ENCODE peak calls at places on chromosomes 16 and 17, in five cellular contexts. One of them, this sample, is unnamed.

GRCh38 chr16:65725156-65725845 is 603.4 kb upstream of the CDH11 start:
- DNase-seq in IMR-90: peak
- DNase-seq in trophoblast cell: no peak
- DNase-seq in H1: no peak
- DNase-seq in mesenchymal stem cell: no peak
- DNase-seq in this sample: no peak

GRCh38 chr17:17467720-17468119 is 9.1 kb upstream of the MED9 start:
- DNase-seq in mesenchymal stem cell: no peak
- DNase-seq in IMR-90: peak
- DNase-seq in trophoblast cell: no peak
- DNase-seq in H1: no peak
- DNase-seq in this sample: no peak

GRCh38 chr16:56849690-56850680 is 15.0 kb upstream of the SLC12A3 start:
- DNase-seq in trophoblast cell: no peak
- DNase-seq in H1: no peak
- DNase-seq in IMR-90: peak
- DNase-seq in mesenchymal stem cell: no peak
- DNase-seq in this sample: no peak

GRCh38 chr17:32520737-32521399 is 34.1 kb downstream of the CDK5R1 start:
- DNase-seq in mesenchymal stem cell: no peak
- DNase-seq in H1: no peak
- DNase-seq in IMR-90: no peak
- DNase-seq in trophoblast cell: no peak
- DNase-seq in this sample: no peak

GRCh38 chr17:78731904-78732303 is 50.2 kb downstream of the CYTH1 start:
- DNase-seq in H1: no peak
- DNase-seq in trophoblast cell: no peak
- DNase-seq in IMR-90: no peak
- DNase-seq in mesenchymal stem cell: no peak
- DNase-seq in this sample: no peak

GRCh38 chr16:20137194-20137593 is 63.5 kb upstream of the GPR139 start:
- DNase-seq in trophoblast cell: no peak
- DNase-seq in H1: no peak
- DNase-seq in mesenchymal stem cell: no peak
- DNase-seq in IMR-90: no peak
- DNase-seq in this sample: no peak

GRCh38 chr17:83154311-83155127 is 75.1 kb downstream of the METRNL start:
- DNase-seq in H1: no peak
- DNase-seq in trophoblast cell: no peak
- DNase-seq in IMR-90: no peak
- DNase-seq in mesenchymal stem cell: no peak
- DNase-seq in this sample: no peak

GRCh38 chr16:66619036-66619435 is 14.5 kb downstream of the CMTM3 start:
- DNase-seq in mesenchymal stem cell: no peak
- DNase-seq in H1: no peak
- DNase-seq in IMR-90: peak
- DNase-seq in trophoblast cell: no peak
- DNase-seq in this sample: no peak

GRCh38 chr17:48546187-48546923 is 1.4 kb upstream of the HOXB2 start:
- DNase-seq in trophoblast cell: no peak
- DNase-seq in mesenchymal stem cell: peak
- DNase-seq in H1: no peak
- DNase-seq in IMR-90: peak
- DNase-seq in this sample: no peak

GRCh38 chr16:1863681-1864460 is 8.1 kb downstream of the MEIOB start:
- DNase-seq in IMR-90: peak
- DNase-seq in mesenchymal stem cell: peak
- DNase-seq in trophoblast cell: no peak
- DNase-seq in H1: no peak
- DNase-seq in this sample: no peak

GRCh38 chr16:30183961-30184429 is 593 bp downstream of the CORO1A start:
- DNase-seq in mesenchymal stem cell: no peak
- DNase-seq in H1: no peak
- DNase-seq in trophoblast cell: no peak
- DNase-seq in IMR-90: no peak
- DNase-seq in this sample: no peak

GRCh38 chr17:2070241-2071023 is 15.5 kb downstream of the HIC1 start:
- DNase-seq in IMR-90: no peak
- DNase-seq in trophoblast cell: no peak
- DNase-seq in mesenchymal stem cell: peak
- DNase-seq in H1: no peak
- DNase-seq in this sample: no peak

GRCh38 chr16:83995756-83996155 is 27.7 kb downstream of the NECAB2 start:
- DNase-seq in H1: no peak
- DNase-seq in trophoblast cell: no peak
- DNase-seq in mesenchymal stem cell: no peak
- DNase-seq in IMR-90: peak
- DNase-seq in this sample: peak

GRCh38 chr16:12504312-12504711 is 299.4 kb downstream of the CPPED1 start:
- DNase-seq in H1: no peak
- DNase-seq in IMR-90: peak
- DNase-seq in mesenchymal stem cell: no peak
- DNase-seq in trophoblast cell: no peak
- DNase-seq in this sample: no peak

GRCh38 chr17:27494192-27495091 is 38.2 kb downstream of the KSR1 start:
- DNase-seq in H1: no peak
- DNase-seq in trophoblast cell: peak
- DNase-seq in IMR-90: peak
- DNase-seq in mesenchymal stem cell: no peak
- DNase-seq in this sample: no peak

GRCh38 chr17:78242024-78242742 is 10.8 kb downstream of the TMEM235 start:
- DNase-seq in mesenchymal stem cell: peak
- DNase-seq in H1: no peak
- DNase-seq in IMR-90: peak
- DNase-seq in trophoblast cell: no peak
- DNase-seq in this sample: no peak

GRCh38 chr17:78172284-78173024 is 4.1 kb downstream of the SYNGR2 start:
- DNase-seq in trophoblast cell: no peak
- DNase-seq in IMR-90: peak
- DNase-seq in mesenchymal stem cell: peak
- DNase-seq in H1: no peak
- DNase-seq in this sample: no peak

GRCh38 chr17:77919276-77919675 is 39.2 kb upstream of the TNRC6C start:
- DNase-seq in mesenchymal stem cell: no peak
- DNase-seq in IMR-90: no peak
- DNase-seq in H1: no peak
- DNase-seq in trophoblast cell: no peak
- DNase-seq in this sample: no peak

GRCh38 chr16:80894091-80894490 is 89.7 kb upstream of the CDYL2 start:
- DNase-seq in trophoblast cell: no peak
- DNase-seq in IMR-90: no peak
- DNase-seq in mesenchymal stem cell: no peak
- DNase-seq in H1: no peak
- DNase-seq in this sample: no peak

GRCh38 chr16:17448640-17449638 is 21.8 kb downstream of the XYLT1 start:
- DNase-seq in H1: no peak
- DNase-seq in IMR-90: no peak
- DNase-seq in mesenchymal stem cell: no peak
- DNase-seq in trophoblast cell: no peak
- DNase-seq in this sample: no peak

GRCh38 chr17:34126496-34126895 is 128.6 kb upstream of the CCL2 start:
- DNase-seq in trophoblast cell: no peak
- DNase-seq in H1: no peak
- DNase-seq in mesenchymal stem cell: no peak
- DNase-seq in IMR-90: no peak
- DNase-seq in this sample: no peak

GRCh38 chr17:83149761-83150251 is 70.4 kb downstream of the METRNL start:
- DNase-seq in mesenchymal stem cell: no peak
- DNase-seq in H1: no peak
- DNase-seq in IMR-90: peak
- DNase-seq in trophoblast cell: no peak
- DNase-seq in this sample: no peak

GRCh38 chr16:780296-780695 is 7.9 kb downstream of the RPUSD1 start:
- DNase-seq in IMR-90: no peak
- DNase-seq in trophoblast cell: no peak
- DNase-seq in H1: no peak
- DNase-seq in mesenchymal stem cell: no peak
- DNase-seq in this sample: no peak

GRCh38 chr17:32927724-32928526 is at the start of gene TMEM98:
- DNase-seq in IMR-90: peak
- DNase-seq in trophoblast cell: no peak
- DNase-seq in mesenchymal stem cell: peak
- DNase-seq in H1: no peak
- DNase-seq in this sample: peak

GRCh38 chr17:2445638-2446037 is 44.8 kb upstream of the MNT start:
- DNase-seq in mesenchymal stem cell: no peak
- DNase-seq in IMR-90: no peak
- DNase-seq in trophoblast cell: no peak
- DNase-seq in H1: no peak
- DNase-seq in this sample: no peak

GRCh38 chr16:72400257-72401078 is 228.5 kb upstream of the PMFBP1 start:
- DNase-seq in mesenchymal stem cell: peak
- DNase-seq in trophoblast cell: peak
- DNase-seq in IMR-90: peak
- DNase-seq in H1: no peak
- DNase-seq in this sample: peak

DNA sequence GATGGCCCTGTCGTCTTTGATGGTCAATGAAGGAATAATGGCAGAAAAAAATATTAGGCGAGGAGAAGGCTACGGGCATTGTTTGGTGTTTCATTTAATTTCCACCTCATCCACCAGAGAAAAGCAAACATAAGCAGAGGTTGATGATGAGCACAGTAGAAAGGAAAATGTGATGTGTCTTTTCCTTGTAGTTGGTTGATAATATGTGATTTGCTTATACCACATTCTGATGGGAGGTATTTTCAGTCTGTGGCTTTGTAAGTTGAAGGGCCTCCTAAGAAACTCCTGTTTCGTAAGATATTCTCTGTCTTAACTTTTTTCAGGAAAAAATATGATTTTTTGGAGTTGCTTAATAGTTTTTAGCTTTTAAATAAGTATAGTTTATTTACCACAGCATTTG is 215.7 kb downstream of the PRKCA start:
- DNase-seq in trophoblast cell: no peak
- DNase-seq in H1: no peak
- DNase-seq in mesenchymal stem cell: peak
- DNase-seq in IMR-90: no peak
- DNase-seq in this sample: no peak
- H2BK120ac ChIP-seq in trophoblast cell: no peak
- H2BK120ac ChIP-seq in H1: no peak
- H2BK120ac ChIP-seq in mesenchymal stem cell: no peak
- H2BK120ac ChIP-seq in IMR-90: no peak
- H2BK120ac ChIP-seq in this sample: no peak

DNA sequence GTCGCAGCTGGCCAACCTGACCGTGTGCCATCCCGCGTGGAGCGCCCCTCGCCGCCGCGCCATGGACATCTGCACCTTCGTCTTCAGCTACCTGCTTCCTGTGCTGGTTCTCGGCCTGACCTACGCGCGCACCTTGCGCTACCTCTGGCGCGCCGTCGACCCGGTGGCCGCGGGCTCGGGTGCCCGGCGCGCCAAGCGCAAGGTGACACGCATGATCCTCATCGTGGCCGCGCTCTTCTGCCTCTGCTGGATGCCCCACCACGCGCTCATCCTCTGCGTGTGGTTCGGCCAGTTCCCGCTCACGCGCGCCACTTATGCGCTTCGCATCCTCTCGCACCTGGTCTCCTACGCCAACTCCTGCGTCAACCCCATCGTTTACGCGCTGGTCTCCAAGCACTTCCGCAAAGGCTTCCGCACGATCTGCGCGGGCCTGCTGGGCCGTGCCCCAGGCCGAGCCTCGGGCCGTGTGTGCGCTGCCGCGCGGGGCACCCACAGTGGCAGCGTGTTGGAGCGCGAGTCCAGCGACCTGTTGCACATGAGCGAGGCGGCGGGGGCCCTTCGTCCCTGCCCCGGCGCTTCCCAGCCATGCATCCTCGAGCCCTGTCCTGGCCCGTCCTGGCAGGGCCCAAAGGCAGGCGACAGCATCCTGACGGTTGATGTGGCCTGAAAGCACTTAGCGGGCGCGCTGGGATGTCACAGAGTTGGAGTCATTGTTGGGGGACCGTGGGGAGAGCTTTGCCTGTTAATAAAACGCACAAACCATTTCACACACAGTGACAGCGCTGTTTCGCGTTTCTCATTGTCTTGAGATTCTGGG is 2.0 kb upstream of the ZACN start:
- DNase-seq in mesenchymal stem cell: no peak
- DNase-seq in H1: no peak
- DNase-seq in trophoblast cell: no peak
- DNase-seq in IMR-90: peak
- DNase-seq in this sample: no peak
- H3K4me3 ChIP-seq in mesenchymal stem cell: no peak
- H3K4me3 ChIP-seq in H1: peak
- H3K4me3 ChIP-seq in trophoblast cell: no peak
- H3K4me3 ChIP-seq in IMR-90: no peak
- H3K4me3 ChIP-seq in this sample: no peak

DNA sequence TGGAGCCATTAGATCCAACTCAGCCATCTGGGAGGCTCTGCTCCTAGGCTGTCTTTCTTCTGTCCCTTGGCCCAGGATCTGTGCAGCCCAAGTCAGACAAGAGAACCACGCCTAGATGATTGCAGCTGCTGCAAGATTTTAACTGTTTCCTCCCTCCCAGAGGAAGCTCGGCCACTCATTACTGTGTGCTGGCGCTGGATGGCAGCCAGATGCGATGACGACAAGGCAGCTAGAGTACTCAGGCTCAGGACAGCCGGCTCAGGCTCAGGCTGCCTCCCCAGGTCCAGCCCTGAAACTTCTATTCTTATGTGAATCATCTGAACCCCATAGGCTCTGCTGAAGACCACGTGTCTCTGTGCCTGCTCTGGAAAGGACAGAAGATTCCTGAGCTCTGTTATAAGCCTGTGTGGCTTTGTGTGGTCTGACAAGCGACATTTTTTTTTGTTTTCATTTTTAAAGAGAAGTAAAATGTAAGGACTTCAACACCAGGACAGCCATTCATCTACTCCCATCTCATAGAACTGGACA is 32.1 kb upstream of the FBXW10B start:
- DNase-seq in IMR-90: peak
- DNase-seq in mesenchymal stem cell: peak
- DNase-seq in H1: peak
- DNase-seq in trophoblast cell: peak
- DNase-seq in this sample: peak
- H3K14ac ChIP-seq in IMR-90: peak
- H3K14ac ChIP-seq in mesenchymal stem cell: peak
- H3K14ac ChIP-seq in H1: no peak
- H3K14ac ChIP-seq in trophoblast cell: peak
- H3K14ac ChIP-seq in this sample: no peak

DNA sequence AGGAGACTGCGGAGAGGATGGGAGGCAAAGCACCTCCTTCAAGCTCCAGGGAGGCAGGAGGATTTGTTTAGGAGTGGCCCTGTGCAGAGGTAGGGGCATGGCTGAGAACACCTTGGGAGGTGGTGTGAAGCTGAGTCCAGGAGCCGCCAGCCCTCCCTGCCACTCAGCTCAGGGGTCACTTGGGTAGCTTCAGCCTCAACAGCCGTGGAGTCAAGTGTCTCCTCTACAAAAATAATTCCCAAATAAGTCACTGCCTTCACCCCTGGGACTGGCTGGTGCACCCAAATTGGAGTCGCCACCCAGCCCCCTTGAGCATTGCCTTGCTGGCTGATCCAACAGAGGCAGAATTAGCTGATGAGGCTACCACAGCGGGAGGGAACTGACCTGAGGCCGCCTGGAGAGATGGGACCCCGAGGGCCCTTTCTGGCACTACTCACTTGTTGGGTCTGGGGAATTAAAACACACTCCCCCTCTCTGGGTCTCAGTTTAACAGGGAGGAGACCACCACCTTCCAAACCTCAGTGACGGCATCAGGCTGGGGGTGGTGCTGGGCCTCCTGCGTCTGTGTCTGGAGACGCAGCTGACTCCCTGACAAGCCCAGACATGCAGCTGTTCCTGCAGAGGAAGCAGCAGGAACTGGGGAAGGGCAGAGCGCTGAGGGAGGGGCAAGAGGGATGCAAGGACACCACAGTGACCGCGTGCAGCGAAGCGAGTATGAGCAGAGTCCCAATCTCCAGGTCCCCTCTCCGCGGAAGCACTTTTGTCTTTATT is 87.9 kb upstream of the TOB1 start:
- DNase-seq in H1: no peak
- DNase-seq in trophoblast cell: peak
- DNase-seq in mesenchymal stem cell: peak
- DNase-seq in IMR-90: peak
- DNase-seq in this sample: no peak
- H2BK120ac ChIP-seq in H1: peak
- H2BK120ac ChIP-seq in trophoblast cell: peak
- H2BK120ac ChIP-seq in mesenchymal stem cell: peak
- H2BK120ac ChIP-seq in IMR-90: peak
- H2BK120ac ChIP-seq in this sample: peak